ENCODE peak calls at places on chromosome 1, in eight cellular contexts. C is fibroblast of mammary gland; H is RPMI7951; T is A549; V is naive thymus-derived CD8-positive, alpha-beta T cell; B is germinal center; W is Karpas-422; I is WTC11. N is an unnamed sample.

GRCh38 chr1:18119289-18119688 is 11.7 kb downstream of the IGSF21 start:
- DNase-seq in B (no peak), H (no peak), T (no peak), C (no peak), V (no peak), I (no peak), W (no peak), N (no peak)

GRCh38 chr1:2230781-2231666 is 2.9 kb downstream of the SKI start:
- DNase-seq in I (no peak), B (no peak), C (peak), V (peak), T (no peak), W (no peak), H (peak), N (no peak)

GRCh38 chr1:48055854-48056253 is 58.7 kb upstream of the TRABD2B start:
- DNase-seq in V (no peak), H (no peak), W (no peak), T (no peak), B (no peak), C (no peak), I (peak), N (no peak)

GRCh38 chr1:117657031-117657430 is 51.2 kb downstream of the TENT5C start:
- DNase-seq in V (no peak), H (peak), W (no peak), C (peak), I (no peak), B (no peak), T (no peak), N (peak)

GRCh38 chr1:32454726-32455125 is 10.1 kb upstream of the ZBTB8B start:
- DNase-seq in V (no peak), W (no peak), B (no peak), I (no peak), H (peak), C (peak), T (no peak), N (no peak)

GRCh38 chr1:62877579-62877978 is 93.6 kb downstream of the ATG4C start:
- DNase-seq in B (no peak), W (no peak), T (no peak), I (no peak), V (no peak), H (no peak), C (no peak), N (no peak)

GRCh38 chr1:62306065-62306464 is 13.2 kb downstream of the KANK4 start:
- DNase-seq in I (no peak), C (peak), H (peak), T (no peak), B (no peak), W (no peak), V (no peak), N (no peak)

GRCh38 chr1:203153051-203153988 is 22.3 kb downstream of the MYBPH start:
- DNase-seq in C (no peak), V (no peak), W (no peak), T (no peak), H (no peak), I (no peak), B (no peak), N (no peak)

N was measured in gastrocnemius medialis.